ENCODE peak calls at places on chromosomes 3 and 15, in seven cellular contexts. One of them, this sample, is unnamed.

GRCh38 chr3:138937690-138938055 is 9.3 kb downstream of the FOXL2 start:
- DNase-seq in GM23338: peak; percentile 67
- DNase-seq in HCT116: no peak
- DNase-seq in neural progenitor cell: peak; percentile 61
- DNase-seq in SK-N-SH: peak; percentile 39
- DNase-seq in GM23248: no peak
- DNase-seq in PC-3: no peak
- DNase-seq in this sample: no peak

GRCh38 chr15:82317091-82317489 is 32.2 kb downstream of the GOLGA6L10 start:
- DNase-seq in GM23338: no peak
- DNase-seq in neural progenitor cell: no peak
- DNase-seq in GM23248: no peak
- DNase-seq in HCT116: no peak
- DNase-seq in PC-3: no peak
- DNase-seq in SK-N-SH: no peak
- DNase-seq in this sample: no peak

GRCh38 chr3:44128057-44128775 is 113.5 kb upstream of the TOPAZ1 start:
- DNase-seq in GM23248: peak; percentile 14
- DNase-seq in SK-N-SH: no peak
- DNase-seq in PC-3: no peak
- DNase-seq in HCT116: no peak
- DNase-seq in GM23338: peak; percentile 84
- DNase-seq in neural progenitor cell: peak; percentile 15
- DNase-seq in this sample: no peak

GRCh38 chr3:137325170-137325569 is 367.4 kb downstream of the IL20RB start:
- DNase-seq in SK-N-SH: no peak
- DNase-seq in GM23248: no peak
- DNase-seq in GM23338: no peak
- DNase-seq in PC-3: no peak
- DNase-seq in neural progenitor cell: no peak
- DNase-seq in HCT116: no peak
- DNase-seq in this sample: no peak

GRCh38 chr3:57852896-57853295 is 96.8 kb downstream of the SLMAP start:
- DNase-seq in HCT116: no peak
- DNase-seq in GM23338: peak; percentile 52
- DNase-seq in PC-3: peak; percentile 54
- DNase-seq in GM23248: peak; percentile 54
- DNase-seq in neural progenitor cell: no peak
- DNase-seq in SK-N-SH: peak; percentile 8
- DNase-seq in this sample: peak; percentile 9

GRCh38 chr3:115401298-115401697 is 222.0 kb upstream of the GAP43 start:
- DNase-seq in neural progenitor cell: no peak
- DNase-seq in GM23248: peak; percentile 91
- DNase-seq in SK-N-SH: no peak
- DNase-seq in HCT116: no peak
- DNase-seq in PC-3: no peak
- DNase-seq in GM23338: no peak
- DNase-seq in this sample: no peak

GRCh38 chr3:106711650-106712049 is 665.6 kb upstream of the CCDC54 start:
- DNase-seq in GM23338: no peak
- DNase-seq in GM23248: peak; percentile 60
- DNase-seq in SK-N-SH: no peak
- DNase-seq in neural progenitor cell: no peak
- DNase-seq in PC-3: no peak
- DNase-seq in HCT116: no peak
- DNase-seq in this sample: no peak

GRCh38 chr3:156705761-156706631 is 31.6 kb downstream of the TIPARP start:
- DNase-seq in neural progenitor cell: no peak
- DNase-seq in HCT116: no peak
- DNase-seq in PC-3: peak; percentile 31
- DNase-seq in GM23248: no peak
- DNase-seq in GM23338: no peak
- DNase-seq in SK-N-SH: no peak
- DNase-seq in this sample: no peak

GRCh38 chr3:127799476-127800222 is 22.7 kb downstream of the MGLL start:
- DNase-seq in GM23338: no peak
- DNase-seq in SK-N-SH: no peak
- DNase-seq in neural progenitor cell: no peak
- DNase-seq in GM23248: peak; percentile 97
- DNase-seq in HCT116: peak; percentile 53
- DNase-seq in PC-3: peak; percentile 89
- DNase-seq in this sample: no peak

GRCh38 chr3:11498646-11499045 is 145.1 kb downstream of the VGLL4 start:
- DNase-seq in neural progenitor cell: no peak
- DNase-seq in GM23248: peak; percentile 59
- DNase-seq in GM23338: no peak
- DNase-seq in HCT116: no peak
- DNase-seq in PC-3: peak; percentile 82
- DNase-seq in SK-N-SH: no peak
- DNase-seq in this sample: no peak

GRCh38 chr3:120147072-120147871 is 53.0 kb upstream of the GSK3B start:
- DNase-seq in PC-3: peak; percentile 85
- DNase-seq in SK-N-SH: no peak
- DNase-seq in neural progenitor cell: peak; percentile 19
- DNase-seq in HCT116: no peak
- DNase-seq in GM23248: no peak
- DNase-seq in GM23338: peak; percentile 65
- DNase-seq in this sample: peak; percentile 54

GRCh38 chr15:68082735-68083134 is 28.6 kb downstream of the PIAS1 start:
- DNase-seq in GM23248: no peak
- DNase-seq in SK-N-SH: no peak
- DNase-seq in HCT116: no peak
- DNase-seq in PC-3: no peak
- DNase-seq in neural progenitor cell: no peak
- DNase-seq in GM23338: no peak
- DNase-seq in this sample: no peak

GRCh38 chr15:68083463-68083862 is 29.3 kb downstream of the PIAS1 start:
- DNase-seq in PC-3: no peak
- DNase-seq in GM23248: no peak
- DNase-seq in neural progenitor cell: no peak
- DNase-seq in HCT116: no peak
- DNase-seq in GM23338: no peak
- DNase-seq in SK-N-SH: no peak
- DNase-seq in this sample: no peak

GRCh38 chr15:68085052-68085451 is 30.9 kb downstream of the PIAS1 start:
- DNase-seq in GM23248: no peak
- DNase-seq in HCT116: no peak
- DNase-seq in GM23338: no peak
- DNase-seq in SK-N-SH: no peak
- DNase-seq in PC-3: no peak
- DNase-seq in neural progenitor cell: no peak
- DNase-seq in this sample: no peak

GRCh38 chr15:68080783-68081182 is 26.7 kb downstream of the PIAS1 start:
- DNase-seq in HCT116: no peak
- DNase-seq in SK-N-SH: no peak
- DNase-seq in GM23338: no peak
- DNase-seq in neural progenitor cell: no peak
- DNase-seq in GM23248: no peak
- DNase-seq in PC-3: no peak
- DNase-seq in this sample: no peak

GRCh38 chr15:68081869-68082505 is 27.9 kb downstream of the PIAS1 start:
- DNase-seq in GM23248: no peak
- DNase-seq in neural progenitor cell: no peak
- DNase-seq in PC-3: no peak
- DNase-seq in SK-N-SH: no peak
- DNase-seq in HCT116: no peak
- DNase-seq in GM23338: no peak
- DNase-seq in this sample: no peak
- H3K4me1 ChIP-seq in GM23248: no peaks in the 10 kb centered on the region
- H3K4me1 ChIP-seq in neural progenitor cell: peaks cover 53% of the 10 kb centered on the region
- H3K4me1 ChIP-seq in PC-3: no peaks in the 10 kb centered on the region
- H3K4me1 ChIP-seq in SK-N-SH: no peaks in the 10 kb centered on the region
- H3K4me1 ChIP-seq in HCT116: no peaks in the 10 kb centered on the region
- H3K4me1 ChIP-seq in GM23338: peaks cover 21% of the 10 kb centered on the region
- H3K4me1 ChIP-seq in this sample: peaks cover 24% of the 10 kb centered on the region

GRCh38 chr15:36887214-36888017 is 212.9 kb downstream of the MEIS2 start:
- DNase-seq in SK-N-SH: no peak
- DNase-seq in neural progenitor cell: peak; percentile 66
- DNase-seq in GM23248: peak; percentile 23
- DNase-seq in HCT116: no peak
- DNase-seq in GM23338: peak; percentile 64
- DNase-seq in PC-3: no peak
- DNase-seq in this sample: no peak
- TF ChIP-seq EZH2phosphoT487 in SK-N-SH: no peak
- TF ChIP-seq EZH2phosphoT487 in neural progenitor cell: no peak
- TF ChIP-seq EZH2phosphoT487 in GM23248: no peak
- TF ChIP-seq EZH2phosphoT487 in HCT116: no peak
- TF ChIP-seq EZH2phosphoT487 in GM23338: no peak
- TF ChIP-seq EZH2phosphoT487 in PC-3: no peak
- TF ChIP-seq EZH2phosphoT487 in this sample: no peak

GRCh38 chr3:141410861-141411771 is 42.8 kb downstream of the ZBTB38 start:
- DNase-seq in SK-N-SH: no peak
- DNase-seq in PC-3: peak; percentile 46
- DNase-seq in HCT116: no peak
- DNase-seq in GM23338: no peak
- DNase-seq in GM23248: peak; percentile 60
- DNase-seq in neural progenitor cell: no peak
- DNase-seq in this sample: no peak
- H3K4me1 ChIP-seq in SK-N-SH: peaks cover 46% of the 10 kb centered on the region
- H3K4me1 ChIP-seq in PC-3: peaks cover 60% of the 10 kb centered on the region
- H3K4me1 ChIP-seq in HCT116: no peaks in the 10 kb centered on the region
- H3K4me1 ChIP-seq in GM23338: peaks cover 16% of the 10 kb centered on the region
- H3K4me1 ChIP-seq in GM23248: peaks cover 95% of the 10 kb centered on the region
- H3K4me1 ChIP-seq in neural progenitor cell: peaks cover 17% of the 10 kb centered on the region
- H3K4me1 ChIP-seq in this sample: peaks cover 17% of the 10 kb centered on the region

DNA sequence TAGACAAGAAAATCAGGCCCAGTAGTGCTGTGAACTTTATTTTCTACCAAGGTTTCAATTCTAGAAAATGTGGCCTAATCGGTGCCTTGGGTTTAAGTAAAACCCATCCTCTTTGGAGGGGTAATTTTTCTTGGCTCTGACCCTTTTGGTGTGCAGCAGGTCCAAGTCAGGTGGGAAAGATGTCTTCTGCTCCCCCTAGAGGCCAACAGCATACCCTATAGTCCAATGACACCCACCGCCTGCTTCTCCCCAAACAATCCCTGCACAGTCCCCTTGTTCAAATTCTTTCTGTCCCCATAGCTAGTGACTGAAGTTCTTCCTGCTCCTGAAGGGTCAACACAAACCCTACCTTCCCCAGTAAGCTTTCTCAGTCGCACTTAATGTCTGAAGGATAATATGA is 261.8 kb upstream of the GOLGA6L4 start:
- DNase-seq in SK-N-SH: peak; percentile 20
- DNase-seq in GM23338: peak; percentile 33
- DNase-seq in GM23248: peak; percentile 8
- DNase-seq in neural progenitor cell: no peak
- DNase-seq in HCT116: no peak
- DNase-seq in PC-3: peak; percentile 30
- DNase-seq in this sample: peak; percentile 22
- TF ChIP-seq EZH2phosphoT487 in SK-N-SH: no peak
- TF ChIP-seq EZH2phosphoT487 in GM23338: no peak
- TF ChIP-seq EZH2phosphoT487 in GM23248: no peak
- TF ChIP-seq EZH2phosphoT487 in neural progenitor cell: no peak
- TF ChIP-seq EZH2phosphoT487 in HCT116: no peak
- TF ChIP-seq EZH2phosphoT487 in PC-3: no peak
- TF ChIP-seq EZH2phosphoT487 in this sample: no peak